ENCODE peak calls at places on chromosomes 6 and 20, in eight cellular contexts. One of them, this sample, is unnamed.

GRCh38 chr6:408599-409102 is 17.1 kb downstream of the IRF4 start:
- DNase-seq in stimulated activated CD8-positive, alpha-beta memory T cell treated with anti-CD3 and anti-CD28 coated beads, Interleukin-4, amount 100 ng/mL, for 24 hours: no peak
- DNase-seq in stimulated activated CD4-positive, alpha-beta T cell treated with anti-CD3 and anti-CD28 coated beads, Interleukin-4, amount 100 ng/mL, for 4 hours: no peak
- DNase-seq in NCI-H345: no peak
- DNase-seq in pancreas: peak; percentile 40
- DNase-seq in BJ: no peak
- DNase-seq in MV-4-11: peak; percentile 20
- DNase-seq in activated CD4-positive, alpha-beta T cell treated with anti-CD3 and anti-CD28 coated beads, Interleukin-2, amount 10 ng/mL, durations not matched to agents 7 days and 5 days: no peak
- DNase-seq in this sample: no peak

GRCh38 chr20:59600472-59600871 is 3.9 kb upstream of the PHACTR3 start:
- DNase-seq in BJ: no peak
- DNase-seq in pancreas: no peak
- DNase-seq in activated CD4-positive, alpha-beta T cell treated with anti-CD3 and anti-CD28 coated beads, Interleukin-2, amount 10 ng/mL, durations not matched to agents 7 days and 5 days: no peak
- DNase-seq in stimulated activated CD8-positive, alpha-beta memory T cell treated with anti-CD3 and anti-CD28 coated beads, Interleukin-4, amount 100 ng/mL, for 24 hours: no peak
- DNase-seq in stimulated activated CD4-positive, alpha-beta T cell treated with anti-CD3 and anti-CD28 coated beads, Interleukin-4, amount 100 ng/mL, for 4 hours: no peak
- DNase-seq in MV-4-11: peak; percentile 50
- DNase-seq in NCI-H345: no peak
- DNase-seq in this sample: no peak

GRCh38 chr6:141956046-141956761 is 176.5 kb upstream of the GJE1 start:
- DNase-seq in BJ: no peak
- DNase-seq in NCI-H345: peak; percentile 63
- DNase-seq in MV-4-11: no peak
- DNase-seq in pancreas: peak; percentile 15
- DNase-seq in activated CD4-positive, alpha-beta T cell treated with anti-CD3 and anti-CD28 coated beads, Interleukin-2, amount 10 ng/mL, durations not matched to agents 7 days and 5 days: no peak
- DNase-seq in stimulated activated CD8-positive, alpha-beta memory T cell treated with anti-CD3 and anti-CD28 coated beads, Interleukin-4, amount 100 ng/mL, for 24 hours: no peak
- DNase-seq in stimulated activated CD4-positive, alpha-beta T cell treated with anti-CD3 and anti-CD28 coated beads, Interleukin-4, amount 100 ng/mL, for 4 hours: no peak
- DNase-seq in this sample: peak; percentile 17

GRCh38 chr6:29403801-29404200 is 8.4 kb downstream of the OR12D2 start:
- DNase-seq in activated CD4-positive, alpha-beta T cell treated with anti-CD3 and anti-CD28 coated beads, Interleukin-2, amount 10 ng/mL, durations not matched to agents 7 days and 5 days: no peak
- DNase-seq in pancreas: no peak
- DNase-seq in stimulated activated CD8-positive, alpha-beta memory T cell treated with anti-CD3 and anti-CD28 coated beads, Interleukin-4, amount 100 ng/mL, for 24 hours: no peak
- DNase-seq in BJ: no peak
- DNase-seq in MV-4-11: no peak
- DNase-seq in NCI-H345: no peak
- DNase-seq in stimulated activated CD4-positive, alpha-beta T cell treated with anti-CD3 and anti-CD28 coated beads, Interleukin-4, amount 100 ng/mL, for 4 hours: no peak
- DNase-seq in this sample: no peak

GRCh38 chr6:153131037-153131981 is at the start of gene RGS17:
- DNase-seq in pancreas: peak; percentile 59
- DNase-seq in MV-4-11: no peak
- DNase-seq in activated CD4-positive, alpha-beta T cell treated with anti-CD3 and anti-CD28 coated beads, Interleukin-2, amount 10 ng/mL, durations not matched to agents 7 days and 5 days: peak; percentile 27
- DNase-seq in NCI-H345: peak; percentile 77
- DNase-seq in BJ: no peak
- DNase-seq in stimulated activated CD4-positive, alpha-beta T cell treated with anti-CD3 and anti-CD28 coated beads, Interleukin-4, amount 100 ng/mL, for 4 hours: peak; percentile 21
- DNase-seq in stimulated activated CD8-positive, alpha-beta memory T cell treated with anti-CD3 and anti-CD28 coated beads, Interleukin-4, amount 100 ng/mL, for 24 hours: no peak
- DNase-seq in this sample: peak; percentile 58

GRCh38 chr6:73309784-73310502 is 44.1 kb downstream of the DPPA5 start:
- DNase-seq in BJ: no peak
- DNase-seq in pancreas: peak; percentile 61
- DNase-seq in stimulated activated CD4-positive, alpha-beta T cell treated with anti-CD3 and anti-CD28 coated beads, Interleukin-4, amount 100 ng/mL, for 4 hours: peak; percentile 49
- DNase-seq in NCI-H345: peak; percentile 74
- DNase-seq in MV-4-11: peak; percentile 15
- DNase-seq in stimulated activated CD8-positive, alpha-beta memory T cell treated with anti-CD3 and anti-CD28 coated beads, Interleukin-4, amount 100 ng/mL, for 24 hours: peak; percentile 48
- DNase-seq in activated CD4-positive, alpha-beta T cell treated with anti-CD3 and anti-CD28 coated beads, Interleukin-2, amount 10 ng/mL, durations not matched to agents 7 days and 5 days: peak; percentile 53
- DNase-seq in this sample: peak; percentile 72

GRCh38 chr6:163392533-163392932 is 22.0 kb upstream of the QKI start:
- DNase-seq in stimulated activated CD4-positive, alpha-beta T cell treated with anti-CD3 and anti-CD28 coated beads, Interleukin-4, amount 100 ng/mL, for 4 hours: no peak
- DNase-seq in BJ: no peak
- DNase-seq in NCI-H345: no peak
- DNase-seq in MV-4-11: peak; percentile 18
- DNase-seq in activated CD4-positive, alpha-beta T cell treated with anti-CD3 and anti-CD28 coated beads, Interleukin-2, amount 10 ng/mL, durations not matched to agents 7 days and 5 days: no peak
- DNase-seq in stimulated activated CD8-positive, alpha-beta memory T cell treated with anti-CD3 and anti-CD28 coated beads, Interleukin-4, amount 100 ng/mL, for 24 hours: no peak
- DNase-seq in pancreas: peak; percentile 57
- DNase-seq in this sample: no peak

GRCh38 chr20:21161926-21162325 is 36.0 kb downstream of the KIZ start:
- DNase-seq in BJ: no peak
- DNase-seq in stimulated activated CD8-positive, alpha-beta memory T cell treated with anti-CD3 and anti-CD28 coated beads, Interleukin-4, amount 100 ng/mL, for 24 hours: no peak
- DNase-seq in pancreas: no peak
- DNase-seq in activated CD4-positive, alpha-beta T cell treated with anti-CD3 and anti-CD28 coated beads, Interleukin-2, amount 10 ng/mL, durations not matched to agents 7 days and 5 days: no peak
- DNase-seq in MV-4-11: no peak
- DNase-seq in stimulated activated CD4-positive, alpha-beta T cell treated with anti-CD3 and anti-CD28 coated beads, Interleukin-4, amount 100 ng/mL, for 4 hours: no peak
- DNase-seq in NCI-H345: no peak
- DNase-seq in this sample: no peak

GRCh38 chr6:29509239-29509638 is 21.5 kb upstream of the MAS1L start:
- DNase-seq in MV-4-11: no peak
- DNase-seq in stimulated activated CD8-positive, alpha-beta memory T cell treated with anti-CD3 and anti-CD28 coated beads, Interleukin-4, amount 100 ng/mL, for 24 hours: no peak
- DNase-seq in activated CD4-positive, alpha-beta T cell treated with anti-CD3 and anti-CD28 coated beads, Interleukin-2, amount 10 ng/mL, durations not matched to agents 7 days and 5 days: peak; percentile 0
- DNase-seq in pancreas: no peak
- DNase-seq in NCI-H345: no peak
- DNase-seq in stimulated activated CD4-positive, alpha-beta T cell treated with anti-CD3 and anti-CD28 coated beads, Interleukin-4, amount 100 ng/mL, for 4 hours: no peak
- DNase-seq in BJ: no peak
- DNase-seq in this sample: no peak

GRCh38 chr20:64009811-64010387 is 26.1 kb upstream of the C20orf204 start:
- DNase-seq in MV-4-11: peak; percentile 29
- DNase-seq in activated CD4-positive, alpha-beta T cell treated with anti-CD3 and anti-CD28 coated beads, Interleukin-2, amount 10 ng/mL, durations not matched to agents 7 days and 5 days: peak; percentile 20
- DNase-seq in pancreas: no peak
- DNase-seq in NCI-H345: no peak
- DNase-seq in BJ: no peak
- DNase-seq in stimulated activated CD4-positive, alpha-beta T cell treated with anti-CD3 and anti-CD28 coated beads, Interleukin-4, amount 100 ng/mL, for 4 hours: no peak
- DNase-seq in stimulated activated CD8-positive, alpha-beta memory T cell treated with anti-CD3 and anti-CD28 coated beads, Interleukin-4, amount 100 ng/mL, for 24 hours: no peak
- DNase-seq in this sample: no peak

GRCh38 chr6:106685833-106686232 is 56.5 kb downstream of the QRSL1 start:
- DNase-seq in pancreas: no peak
- DNase-seq in stimulated activated CD4-positive, alpha-beta T cell treated with anti-CD3 and anti-CD28 coated beads, Interleukin-4, amount 100 ng/mL, for 4 hours: no peak
- DNase-seq in NCI-H345: no peak
- DNase-seq in stimulated activated CD8-positive, alpha-beta memory T cell treated with anti-CD3 and anti-CD28 coated beads, Interleukin-4, amount 100 ng/mL, for 24 hours: no peak
- DNase-seq in MV-4-11: no peak
- DNase-seq in BJ: no peak
- DNase-seq in activated CD4-positive, alpha-beta T cell treated with anti-CD3 and anti-CD28 coated beads, Interleukin-2, amount 10 ng/mL, durations not matched to agents 7 days and 5 days: no peak
- DNase-seq in this sample: no peak

GRCh38 chr6:75204222-75204958 is 1.5 kb downstream of the COL12A1 start:
- DNase-seq in stimulated activated CD4-positive, alpha-beta T cell treated with anti-CD3 and anti-CD28 coated beads, Interleukin-4, amount 100 ng/mL, for 4 hours: peak; percentile 9
- DNase-seq in stimulated activated CD8-positive, alpha-beta memory T cell treated with anti-CD3 and anti-CD28 coated beads, Interleukin-4, amount 100 ng/mL, for 24 hours: no peak
- DNase-seq in activated CD4-positive, alpha-beta T cell treated with anti-CD3 and anti-CD28 coated beads, Interleukin-2, amount 10 ng/mL, durations not matched to agents 7 days and 5 days: peak; percentile 53
- DNase-seq in BJ: peak; percentile 59
- DNase-seq in pancreas: peak; percentile 70
- DNase-seq in MV-4-11: peak; percentile 43
- DNase-seq in NCI-H345: peak; percentile 69
- DNase-seq in this sample: peak; percentile 47

GRCh38 chr6:52299598-52300144 is 15.1 kb upstream of the MCM3 start:
- DNase-seq in MV-4-11: no peak
- DNase-seq in stimulated activated CD4-positive, alpha-beta T cell treated with anti-CD3 and anti-CD28 coated beads, Interleukin-4, amount 100 ng/mL, for 4 hours: no peak
- DNase-seq in pancreas: no peak
- DNase-seq in NCI-H345: no peak
- DNase-seq in activated CD4-positive, alpha-beta T cell treated with anti-CD3 and anti-CD28 coated beads, Interleukin-2, amount 10 ng/mL, durations not matched to agents 7 days and 5 days: no peak
- DNase-seq in BJ: no peak
- DNase-seq in stimulated activated CD8-positive, alpha-beta memory T cell treated with anti-CD3 and anti-CD28 coated beads, Interleukin-4, amount 100 ng/mL, for 24 hours: no peak
- DNase-seq in this sample: no peak

GRCh38 chr6:81534934-81535465 is 217.5 kb downstream of the TENT5A start:
- DNase-seq in NCI-H345: no peak
- DNase-seq in MV-4-11: no peak
- DNase-seq in activated CD4-positive, alpha-beta T cell treated with anti-CD3 and anti-CD28 coated beads, Interleukin-2, amount 10 ng/mL, durations not matched to agents 7 days and 5 days: no peak
- DNase-seq in stimulated activated CD8-positive, alpha-beta memory T cell treated with anti-CD3 and anti-CD28 coated beads, Interleukin-4, amount 100 ng/mL, for 24 hours: no peak
- DNase-seq in stimulated activated CD4-positive, alpha-beta T cell treated with anti-CD3 and anti-CD28 coated beads, Interleukin-4, amount 100 ng/mL, for 4 hours: no peak
- DNase-seq in pancreas: no peak
- DNase-seq in BJ: no peak
- DNase-seq in this sample: no peak